ENCODE peak calls at places on chromosome 20, in seven cellular contexts. T is stromal cell of bone marrow, N is RPMI7951, S is NCI-H1105, W is GM23248, G is AG20443, V is HFF-Myc. P is an unnamed sample.
A peak's percentile ranks its signal among the peaks of the same experiment; 100 is the strongest.

GRCh38 chr20:15475483-15475882 is 1097.8 kb downstream of the KIF16B start:
- DNase-seq in N (peak; percentile 37), W (no peak), S (peak; percentile 70), G (peak; percentile 21), T (no peak), V (no peak), P (no peak)

GRCh38 chr20:58690351-58690750 is 2.2 kb upstream of the NPEPL1 start:
- DNase-seq in N (no peak), V (no peak), T (peak; percentile 33), S (no peak), G (no peak), W (peak; percentile 34), P (peak; percentile 41)

GRCh38 chr20:32325706-32326506 is 32.2 kb upstream of the ASXL1 start:
- DNase-seq in N (peak; percentile 92), V (peak; percentile 15), T (peak; percentile 25), G (no peak), W (peak; percentile 73), S (no peak), P (peak; percentile 82)

GRCh38 chr20:19546648-19547047 is 211.4 kb upstream of the RIN2 start:
- DNase-seq in T (no peak), V (no peak), N (no peak), W (no peak), G (no peak), S (no peak), P (no peak)

GRCh38 chr20:17227199-17227535 is 327 bp downstream of the PCSK2 start:
- DNase-seq in T (no peak), G (no peak), S (peak; percentile 18), N (no peak), W (peak; percentile 9), V (no peak), P (no peak)

GRCh38 chr20:38355161-38356012 is 9.1 kb downstream of the LBP start:
- DNase-seq in S (no peak), T (no peak), V (no peak), G (no peak), N (peak; percentile 15), W (no peak), P (no peak)

GRCh38 chr20:40435146-40435545 is 253.9 kb downstream of the MAFB start:
- DNase-seq in W (no peak), T (no peak), N (no peak), V (no peak), S (no peak), G (no peak), P (no peak)

GRCh38 chr20:47688385-47689381 is 96.6 kb downstream of the SULF2 start:
- DNase-seq in T (no peak), V (no peak), G (no peak), W (no peak), S (no peak), N (peak; percentile 39), P (no peak)

GRCh38 chr20:64093013-64093503 is 8.9 kb upstream of the LKAAEAR1 start:
- DNase-seq in G (no peak), N (no peak), W (peak; percentile 17), T (no peak), V (no peak), S (no peak), P (no peak)

GRCh38 chr20:6622041-6622440 is 145.4 kb upstream of the BMP2 start:
- DNase-seq in S (no peak), G (no peak), N (no peak), W (no peak), T (no peak), V (no peak), P (no peak)

GRCh38 chr20:44646023-44646640 is 5.4 kb downstream of the ADA start:
- DNase-seq in T (no peak), W (no peak), G (no peak), V (no peak), N (peak; percentile 57), S (peak; percentile 46), P (no peak)

GRCh38 chr20:59792300-59792699 is 141.1 kb downstream of the SYCP2 start:
- DNase-seq in W (no peak), V (no peak), T (no peak), G (no peak), N (no peak), S (no peak), P (no peak)

GRCh38 chr20:32387262-32387661 is 29.1 kb downstream of the ASXL1 start:
- DNase-seq in N (peak; percentile 34), T (no peak), S (no peak), W (peak; percentile 28), V (no peak), G (no peak), P (no peak)

GRCh38 chr20:20463933-20464374 is 96.0 kb downstream of the INSM1 start:
- DNase-seq in W (peak; percentile 5), G (no peak), N (no peak), V (no peak), T (no peak), S (peak; percentile 55), P (no peak)

GRCh38 chr20:43941476-43942212 is 27.0 kb downstream of the TOX2 start:
- DNase-seq in T (no peak), N (peak; percentile 73), G (no peak), W (peak; percentile 40), S (no peak), V (no peak), P (no peak)

GRCh38 chr20:34525709-34526416 is 9.6 kb downstream of the DYNLRB1 start:
- DNase-seq in S (no peak), G (peak; percentile 95), N (peak; percentile 100), W (peak; percentile 99), T (peak; percentile 85), V (peak; percentile 97), P (peak; percentile 98)

GRCh38 chr20:49635171-49635570 is 67.2 kb upstream of the PTGIS start:
- DNase-seq in V (no peak), G (no peak), S (no peak), W (no peak), T (no peak), N (no peak), P (peak; percentile 35)

GRCh38 chr20:46133886-46134654 is 16.0 kb downstream of the CD40 start:
- DNase-seq in G (no peak), W (no peak), V (no peak), T (no peak), N (no peak), S (no peak), P (no peak)

GRCh38 chr20:57435105-57435497 is 43.9 kb downstream of the RBM38 start:
- DNase-seq in S (no peak), W (no peak), N (no peak), V (no peak), G (no peak), T (no peak), P (no peak)

GRCh38 chr20:9353180-9353915 is 161.0 kb upstream of the LAMP5 start:
- DNase-seq in N (peak; percentile 28), W (no peak), V (no peak), G (peak; percentile 27), S (no peak), T (no peak), P (no peak)

GRCh38 chr20:41733151-41733550 is 115.0 kb upstream of the CHD6 start:
- DNase-seq in S (no peak), G (no peak), N (no peak), V (no peak), W (peak; percentile 6), T (no peak), P (no peak)

GRCh38 chr20:23200914-23201313 is 114.8 kb upstream of the CD93 start:
- DNase-seq in V (no peak), T (no peak), W (peak; percentile 30), S (no peak), N (peak; percentile 66), G (no peak), P (no peak)

GRCh38 chr20:5100684-5101347 is 18.9 kb downstream of the PCNA start:
- DNase-seq in V (peak; percentile 44), T (peak; percentile 36), W (peak; percentile 79), S (peak; percentile 52), G (peak; percentile 79), N (peak; percentile 72), P (peak; percentile 63)

GRCh38 chr20:44017905-44018683 is 103.4 kb downstream of the TOX2 start:
- DNase-seq in S (peak; percentile 98), N (peak; percentile 99), W (peak; percentile 90), V (peak; percentile 78), T (peak; percentile 57), G (peak; percentile 68), P (peak; percentile 92)